ENCODE peak calls at places on chromosomes 13 and 19, in nine cellular contexts. J is foreskin keratinocyte, Y is transverse colon, C is pancreas, M is left lung, L is neural crest cell, Z is GM20000, W is nephron progenitor cell, X is AG09319. A is an unnamed sample.

GRCh38 chr13:37540228-37540627 is 58.3 kb downstream of the POSTN start:
- DNase-seq in J (peak; percentile 36), Y (no peak), C (no peak), M (no peak), L (no peak), Z (no peak), W (no peak), X (peak; percentile 48), A (no peak)

GRCh38 chr13:106357198-106357597 is 178.3 kb downstream of the EFNB2 start:
- DNase-seq in J (no peak), Y (no peak), C (no peak), M (no peak), L (no peak), Z (no peak), W (no peak), X (no peak), A (no peak)

GRCh38 chr13:70623260-70623659 is 515.0 kb upstream of the KLHL1 start:
- DNase-seq in J (no peak), Y (no peak), C (no peak), M (no peak), L (no peak), Z (no peak), W (no peak), X (no peak), A (no peak)

GRCh38 chr19:46985532-46986415 is 33.9 kb upstream of the NPAS1 start:
- DNase-seq in J (no peak), Y (no peak), C (no peak), M (no peak), L (no peak), Z (no peak), W (no peak), X (no peak), A (no peak)

GRCh38 chr19:38742296-38742695 is 2.0 kb downstream of the CAPN12 start:
- DNase-seq in J (no peak), Y (no peak), C (no peak), M (no peak), L (no peak), Z (no peak), W (no peak), X (no peak), A (no peak)

GRCh38 chr13:109136873-109137272 is 507.5 kb downstream of the MYO16 start:
- DNase-seq in J (no peak), Y (no peak), C (no peak), M (no peak), L (no peak), Z (no peak), W (no peak), X (no peak), A (no peak)

GRCh38 chr13:110360598-110360997 is 53.5 kb downstream of the COL4A2 start:
- DNase-seq in J (no peak), Y (no peak), C (no peak), M (no peak), L (no peak), Z (no peak), W (no peak), X (no peak), A (no peak)

GRCh38 chr19:7673995-7674667 is 2.8 kb upstream of the MCEMP1 start:
- DNase-seq in J (peak; percentile 13), Y (peak; percentile 77), C (no peak), M (peak; percentile 91), L (peak; percentile 50), Z (no peak), W (peak; percentile 39), X (peak; percentile 41), A (no peak)

GRCh38 chr13:48391257-48391656 is 21.7 kb downstream of the LPAR6 start:
- DNase-seq in J (no peak), Y (no peak), C (no peak), M (no peak), L (no peak), Z (no peak), W (no peak), X (no peak), A (no peak)

GRCh38 chr19:5447700-5448311 is 7.4 kb upstream of the ZNRF4 start:
- DNase-seq in J (no peak), Y (no peak), C (no peak), M (no peak), L (no peak), Z (no peak), W (no peak), X (no peak), A (no peak)

GRCh38 chr13:34358811-34359513 is 541.0 kb downstream of the RFC3 start:
- DNase-seq in J (peak; percentile 92), Y (no peak), C (no peak), M (no peak), L (no peak), Z (no peak), W (no peak), X (peak; percentile 45), A (no peak)

GRCh38 chr13:30148171-30148754 is 159.1 kb downstream of the KATNAL1 start:
- DNase-seq in J (no peak), Y (no peak), C (no peak), M (no peak), L (no peak), Z (no peak), W (no peak), X (no peak), A (no peak)

GRCh38 chr19:38049105-38049649 is 142.2 kb downstream of the SIPA1L3 start:
- DNase-seq in J (no peak), Y (peak; percentile 53), C (no peak), M (peak; percentile 41), L (no peak), Z (peak; percentile 74), W (no peak), X (no peak), A (peak; percentile 76)

GRCh38 chr19:5039642-5040543 is 71.0 kb downstream of the KDM4B start:
- DNase-seq in J (no peak), Y (no peak), C (no peak), M (no peak), L (no peak), Z (no peak), W (no peak), X (no peak), A (no peak)

GRCh38 chr13:22196777-22197176 is 525.9 kb downstream of the FGF9 start:
- DNase-seq in J (no peak), Y (no peak), C (no peak), M (no peak), L (no peak), Z (no peak), W (no peak), X (no peak), A (no peak)

GRCh38 chr13:72458701-72459100 is 268.7 kb downstream of the MZT1 start:
- DNase-seq in J (no peak), Y (no peak), C (no peak), M (no peak), L (no peak), Z (no peak), W (no peak), X (no peak), A (no peak)

GRCh38 chr13:51425410-51426042 is 27.3 kb downstream of the INTS6 start:
- DNase-seq in J (no peak), Y (no peak), C (no peak), M (no peak), L (no peak), Z (no peak), W (no peak), X (peak; percentile 8), A (no peak)

DNA sequence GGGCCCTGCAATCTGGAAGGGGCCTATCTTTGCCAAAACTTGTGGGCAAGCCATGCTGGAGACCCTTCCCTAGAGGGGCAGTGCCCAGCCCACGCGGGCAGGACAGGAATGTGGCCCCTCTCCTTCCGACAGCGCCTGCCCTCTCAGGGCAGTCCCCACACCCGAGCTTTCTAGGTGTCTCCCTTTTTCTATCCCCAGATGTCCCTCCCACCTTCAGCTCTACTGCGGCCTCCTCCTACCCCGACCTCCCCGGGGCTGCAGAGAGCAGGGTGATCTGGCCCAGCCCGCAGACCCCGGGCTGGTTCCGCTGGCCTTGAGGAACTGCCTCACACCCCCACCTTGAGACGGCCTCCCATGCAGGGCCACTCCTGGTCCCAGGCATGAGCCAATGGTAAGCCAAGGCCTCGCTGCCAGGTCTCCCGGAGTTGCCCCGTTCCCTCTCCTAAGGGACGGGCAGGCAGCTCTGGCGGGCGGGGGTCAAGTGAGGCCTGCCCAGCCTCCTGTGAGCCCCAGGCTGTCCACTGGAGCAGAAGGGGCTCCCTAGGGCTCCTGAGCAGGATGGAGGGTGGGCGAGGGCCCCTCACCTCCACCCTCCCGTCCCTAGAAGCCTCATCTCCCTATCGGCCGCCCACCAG is 39.7 kb downstream of the KLF2 start:
- DNase-seq in J (no peak), Y (no peak), C (no peak), M (peak; percentile 55), L (no peak), Z (no peak), W (no peak), X (no peak), A (no peak)
- TF ChIP-seq CTCF in J (no peak), Y (no peak), C (no peak), M (no peak), L (no peak), Z (no peak), W (no peak), X (no peak), A (no peak)

GRCh38 chr19:1811942-1812425 is at the start of gene ATP8B3:
- DNase-seq in J (no peak), Y (no peak), C (no peak), M (no peak), L (no peak), Z (peak; percentile 100), W (no peak), X (no peak), A (peak; percentile 100)
- TF ChIP-seq CTCF in J (peak; percentile 24), Y (peak; percentile 12), C (no peak), M (no peak), L (peak; percentile 25), Z (no peak), W (no peak), X (peak; percentile 5), A (no peak)

GRCh38 chr19:11130824-11131455 is 24.6 kb downstream of the SPC24 start:
- DNase-seq in J (no peak), Y (peak; percentile 90), C (peak; percentile 72), M (peak; percentile 87), L (peak; percentile 78), Z (peak; percentile 81), W (peak; percentile 79), X (no peak), A (peak; percentile 81)

GRCh38 chr19:11131471-11131870 is 24.1 kb downstream of the SPC24 start:
- DNase-seq in J (no peak), Y (no peak), C (no peak), M (no peak), L (no peak), Z (no peak), W (no peak), X (no peak), A (peak; percentile 10)

GRCh38 chr19:11127905-11128304 is 27.7 kb downstream of the SPC24 start:
- DNase-seq in J (no peak), Y (no peak), C (no peak), M (no peak), L (no peak), Z (no peak), W (no peak), X (no peak), A (no peak)

GRCh38 chr19:11123076-11123567 is 32.5 kb downstream of the SPC24 start:
- DNase-seq in J (no peak), Y (no peak), C (no peak), M (no peak), L (no peak), Z (no peak), W (no peak), X (no peak), A (no peak)

GRCh38 chr19:11125994-11126685 is 29.4 kb downstream of the SPC24 start:
- DNase-seq in J (no peak), Y (peak; percentile 86), C (peak; percentile 68), M (peak; percentile 85), L (peak; percentile 80), Z (peak; percentile 75), W (peak; percentile 82), X (no peak), A (peak; percentile 77)
- TF ChIP-seq CTCF in J (peak; percentile 65), Y (peak; percentile 83), C (peak; percentile 74), M (peak; percentile 73), L (peak; percentile 80), Z (peak; percentile 66), W (peak; percentile 72), X (peak; percentile 73), A (peak; percentile 82)

GRCh38 chr19:34556500-34556899 is 74.9 kb downstream of the WTIP start:
- DNase-seq in J (no peak), Y (peak; percentile 18), C (peak; percentile 46), M (no peak), L (peak; percentile 34), Z (no peak), W (peak; percentile 25), X (no peak), A (no peak)
- TF ChIP-seq CTCF in J (peak; percentile 47), Y (no peak), C (peak; percentile 37), M (peak; percentile 19), L (peak; percentile 65), Z (no peak), W (peak; percentile 29), X (peak; percentile 7), A (peak; percentile 3)

A was measured in GM10248.